ENCODE peak calls at places on chromosome 7, in eight cellular contexts. One of them, this sample, is unnamed.

GRCh38 chr7:24392774-24393173 is 108.8 kb downstream of the NPY start:
- DNase-seq in astrocyte of the cerebellum: no peak
- DNase-seq in mammary epithelial cell: no peak
- DNase-seq in globus pallidus: no peak
- DNase-seq in PC-9: no peak
- DNase-seq in activated CD4-positive, CD25-positive, alpha-beta regulatory T cell: no peak
- DNase-seq in T-cell: no peak
- DNase-seq in fibroblast of mammary gland: no peak
- DNase-seq in this sample: no peak

GRCh38 chr7:150407588-150408392 is 28.7 kb downstream of the ZNF775 start:
- DNase-seq in activated CD4-positive, CD25-positive, alpha-beta regulatory T cell: no peak
- DNase-seq in astrocyte of the cerebellum: no peak
- DNase-seq in PC-9: no peak
- DNase-seq in T-cell: no peak
- DNase-seq in fibroblast of mammary gland: no peak
- DNase-seq in globus pallidus: no peak
- DNase-seq in mammary epithelial cell: no peak
- DNase-seq in this sample: no peak

GRCh38 chr7:5780801-5781496 is 514 bp downstream of the RNF216 start:
- DNase-seq in fibroblast of mammary gland: peak
- DNase-seq in globus pallidus: peak
- DNase-seq in PC-9: no peak
- DNase-seq in activated CD4-positive, CD25-positive, alpha-beta regulatory T cell: peak
- DNase-seq in astrocyte of the cerebellum: no peak
- DNase-seq in mammary epithelial cell: peak
- DNase-seq in T-cell: no peak
- DNase-seq in this sample: peak

GRCh38 chr7:45112648-45113047 is 1.2 kb upstream of the TBRG4 start:
- DNase-seq in T-cell: no peak
- DNase-seq in fibroblast of mammary gland: peak
- DNase-seq in mammary epithelial cell: no peak
- DNase-seq in globus pallidus: no peak
- DNase-seq in activated CD4-positive, CD25-positive, alpha-beta regulatory T cell: no peak
- DNase-seq in PC-9: no peak
- DNase-seq in astrocyte of the cerebellum: no peak
- DNase-seq in this sample: no peak

GRCh38 chr7:82726038-82726800 is 282.6 kb upstream of the CACNA2D1 start:
- DNase-seq in astrocyte of the cerebellum: peak
- DNase-seq in T-cell: no peak
- DNase-seq in activated CD4-positive, CD25-positive, alpha-beta regulatory T cell: no peak
- DNase-seq in mammary epithelial cell: no peak
- DNase-seq in fibroblast of mammary gland: no peak
- DNase-seq in globus pallidus: no peak
- DNase-seq in PC-9: no peak
- DNase-seq in this sample: no peak

GRCh38 chr7:71229699-71230098 is 97.8 kb downstream of the GALNT17 start:
- DNase-seq in activated CD4-positive, CD25-positive, alpha-beta regulatory T cell: no peak
- DNase-seq in PC-9: no peak
- DNase-seq in T-cell: no peak
- DNase-seq in mammary epithelial cell: no peak
- DNase-seq in fibroblast of mammary gland: no peak
- DNase-seq in astrocyte of the cerebellum: no peak
- DNase-seq in globus pallidus: no peak
- DNase-seq in this sample: no peak

GRCh38 chr7:50436133-50436802 is 13.9 kb downstream of the FIGNL1 start:
- DNase-seq in T-cell: no peak
- DNase-seq in mammary epithelial cell: peak
- DNase-seq in astrocyte of the cerebellum: peak
- DNase-seq in PC-9: peak
- DNase-seq in activated CD4-positive, CD25-positive, alpha-beta regulatory T cell: no peak
- DNase-seq in globus pallidus: no peak
- DNase-seq in fibroblast of mammary gland: peak
- DNase-seq in this sample: peak

GRCh38 chr7:47186316-47186715 is 395.6 kb downstream of the TNS3 start:
- DNase-seq in mammary epithelial cell: no peak
- DNase-seq in globus pallidus: peak
- DNase-seq in fibroblast of mammary gland: no peak
- DNase-seq in PC-9: no peak
- DNase-seq in T-cell: no peak
- DNase-seq in astrocyte of the cerebellum: no peak
- DNase-seq in activated CD4-positive, CD25-positive, alpha-beta regulatory T cell: no peak
- DNase-seq in this sample: no peak

GRCh38 chr7:52143219-52143618 is 826.6 kb upstream of the COBL start:
- DNase-seq in activated CD4-positive, CD25-positive, alpha-beta regulatory T cell: no peak
- DNase-seq in astrocyte of the cerebellum: no peak
- DNase-seq in PC-9: no peak
- DNase-seq in T-cell: no peak
- DNase-seq in fibroblast of mammary gland: no peak
- DNase-seq in globus pallidus: no peak
- DNase-seq in mammary epithelial cell: no peak
- DNase-seq in this sample: no peak

GRCh38 chr7:41786943-41787342 is 84.1 kb upstream of the INHBA start:
- DNase-seq in T-cell: no peak
- DNase-seq in globus pallidus: no peak
- DNase-seq in activated CD4-positive, CD25-positive, alpha-beta regulatory T cell: no peak
- DNase-seq in mammary epithelial cell: no peak
- DNase-seq in astrocyte of the cerebellum: no peak
- DNase-seq in PC-9: no peak
- DNase-seq in fibroblast of mammary gland: no peak
- DNase-seq in this sample: no peak

GRCh38 chr7:14144109-14144508 is 154.6 kb upstream of the ETV1 start:
- DNase-seq in mammary epithelial cell: no peak
- DNase-seq in astrocyte of the cerebellum: no peak
- DNase-seq in fibroblast of mammary gland: no peak
- DNase-seq in T-cell: no peak
- DNase-seq in PC-9: no peak
- DNase-seq in globus pallidus: no peak
- DNase-seq in activated CD4-positive, CD25-positive, alpha-beta regulatory T cell: no peak
- DNase-seq in this sample: no peak

GRCh38 chr7:70693300-70693689 is 438.6 kb upstream of the GALNT17 start:
- DNase-seq in mammary epithelial cell: no peak
- DNase-seq in activated CD4-positive, CD25-positive, alpha-beta regulatory T cell: no peak
- DNase-seq in fibroblast of mammary gland: peak
- DNase-seq in astrocyte of the cerebellum: no peak
- DNase-seq in T-cell: no peak
- DNase-seq in globus pallidus: no peak
- DNase-seq in PC-9: no peak
- DNase-seq in this sample: no peak

GRCh38 chr7:8290645-8291308 is 28.8 kb upstream of the ICA1 start:
- DNase-seq in T-cell: no peak
- DNase-seq in mammary epithelial cell: peak
- DNase-seq in PC-9: peak
- DNase-seq in astrocyte of the cerebellum: no peak
- DNase-seq in activated CD4-positive, CD25-positive, alpha-beta regulatory T cell: no peak
- DNase-seq in globus pallidus: no peak
- DNase-seq in fibroblast of mammary gland: no peak
- DNase-seq in this sample: peak

GRCh38 chr7:139817249-139817648 is 11.8 kb upstream of the TBXAS1 start:
- DNase-seq in T-cell: no peak
- DNase-seq in globus pallidus: no peak
- DNase-seq in fibroblast of mammary gland: no peak
- DNase-seq in astrocyte of the cerebellum: no peak
- DNase-seq in activated CD4-positive, CD25-positive, alpha-beta regulatory T cell: no peak
- DNase-seq in PC-9: no peak
- DNase-seq in mammary epithelial cell: no peak
- DNase-seq in this sample: no peak

GRCh38 chr7:77426521-77427051 is 10.4 kb upstream of the GSAP start:
- DNase-seq in globus pallidus: no peak
- DNase-seq in astrocyte of the cerebellum: no peak
- DNase-seq in activated CD4-positive, CD25-positive, alpha-beta regulatory T cell: no peak
- DNase-seq in mammary epithelial cell: no peak
- DNase-seq in PC-9: no peak
- DNase-seq in T-cell: no peak
- DNase-seq in fibroblast of mammary gland: peak
- DNase-seq in this sample: no peak

GRCh38 chr7:130400120-130400572 is 19.9 kb downstream of the CPA1 start:
- DNase-seq in PC-9: no peak
- DNase-seq in globus pallidus: no peak
- DNase-seq in mammary epithelial cell: no peak
- DNase-seq in astrocyte of the cerebellum: no peak
- DNase-seq in T-cell: no peak
- DNase-seq in activated CD4-positive, CD25-positive, alpha-beta regulatory T cell: no peak
- DNase-seq in fibroblast of mammary gland: peak
- DNase-seq in this sample: no peak

GRCh38 chr7:82049442-82049841 is 279.6 kb upstream of the HGF start:
- DNase-seq in mammary epithelial cell: no peak
- DNase-seq in astrocyte of the cerebellum: no peak
- DNase-seq in PC-9: no peak
- DNase-seq in fibroblast of mammary gland: peak
- DNase-seq in activated CD4-positive, CD25-positive, alpha-beta regulatory T cell: no peak
- DNase-seq in T-cell: no peak
- DNase-seq in globus pallidus: peak
- DNase-seq in this sample: no peak

GRCh38 chr7:151342102-151342646 is 562 bp downstream of the NUB1 start:
- DNase-seq in astrocyte of the cerebellum: no peak
- DNase-seq in fibroblast of mammary gland: peak
- DNase-seq in mammary epithelial cell: no peak
- DNase-seq in T-cell: no peak
- DNase-seq in activated CD4-positive, CD25-positive, alpha-beta regulatory T cell: no peak
- DNase-seq in globus pallidus: no peak
- DNase-seq in PC-9: no peak
- DNase-seq in this sample: no peak

GRCh38 chr7:69670701-69671100 is 72.4 kb downstream of the AUTS2 start:
- DNase-seq in activated CD4-positive, CD25-positive, alpha-beta regulatory T cell: no peak
- DNase-seq in globus pallidus: no peak
- DNase-seq in PC-9: no peak
- DNase-seq in fibroblast of mammary gland: peak
- DNase-seq in astrocyte of the cerebellum: peak
- DNase-seq in mammary epithelial cell: no peak
- DNase-seq in T-cell: no peak
- DNase-seq in this sample: no peak

GRCh38 chr7:141359740-141360413 is 191.3 kb upstream of the AGK start:
- DNase-seq in astrocyte of the cerebellum: no peak
- DNase-seq in T-cell: no peak
- DNase-seq in PC-9: no peak
- DNase-seq in globus pallidus: no peak
- DNase-seq in fibroblast of mammary gland: peak
- DNase-seq in mammary epithelial cell: no peak
- DNase-seq in activated CD4-positive, CD25-positive, alpha-beta regulatory T cell: no peak
- DNase-seq in this sample: no peak

GRCh38 chr7:92802398-92802797 is 34.0 kb downstream of the CDK6 start:
- DNase-seq in globus pallidus: no peak
- DNase-seq in astrocyte of the cerebellum: no peak
- DNase-seq in fibroblast of mammary gland: no peak
- DNase-seq in T-cell: no peak
- DNase-seq in PC-9: no peak
- DNase-seq in activated CD4-positive, CD25-positive, alpha-beta regulatory T cell: no peak
- DNase-seq in mammary epithelial cell: no peak
- DNase-seq in this sample: no peak

GRCh38 chr7:156640257-156640948 is at the start of gene RNF32:
- DNase-seq in PC-9: peak
- DNase-seq in globus pallidus: peak
- DNase-seq in mammary epithelial cell: peak
- DNase-seq in fibroblast of mammary gland: peak
- DNase-seq in T-cell: peak
- DNase-seq in activated CD4-positive, CD25-positive, alpha-beta regulatory T cell: peak
- DNase-seq in astrocyte of the cerebellum: peak
- DNase-seq in this sample: peak

GRCh38 chr7:55534262-55534915 is 37.9 kb downstream of the VOPP1 start:
- DNase-seq in astrocyte of the cerebellum: no peak
- DNase-seq in T-cell: peak
- DNase-seq in activated CD4-positive, CD25-positive, alpha-beta regulatory T cell: peak
- DNase-seq in mammary epithelial cell: peak
- DNase-seq in PC-9: peak
- DNase-seq in globus pallidus: peak
- DNase-seq in fibroblast of mammary gland: peak
- DNase-seq in this sample: no peak

GRCh38 chr7:157930926-157931466 is 594.2 kb downstream of the DNAJB6 start:
- DNase-seq in T-cell: no peak
- DNase-seq in fibroblast of mammary gland: no peak
- DNase-seq in activated CD4-positive, CD25-positive, alpha-beta regulatory T cell: no peak
- DNase-seq in PC-9: no peak
- DNase-seq in mammary epithelial cell: no peak
- DNase-seq in globus pallidus: no peak
- DNase-seq in astrocyte of the cerebellum: no peak
- DNase-seq in this sample: no peak

GRCh38 chr7:139851770-139852481 is 22.9 kb downstream of the TBXAS1 start:
- DNase-seq in PC-9: no peak
- DNase-seq in fibroblast of mammary gland: no peak
- DNase-seq in mammary epithelial cell: no peak
- DNase-seq in astrocyte of the cerebellum: no peak
- DNase-seq in activated CD4-positive, CD25-positive, alpha-beta regulatory T cell: no peak
- DNase-seq in T-cell: no peak
- DNase-seq in globus pallidus: no peak
- DNase-seq in this sample: no peak

GRCh38 chr7:98826811-98827231 is 43.0 kb downstream of the TMEM130 start:
- DNase-seq in mammary epithelial cell: no peak
- DNase-seq in fibroblast of mammary gland: no peak
- DNase-seq in globus pallidus: peak
- DNase-seq in activated CD4-positive, CD25-positive, alpha-beta regulatory T cell: no peak
- DNase-seq in astrocyte of the cerebellum: no peak
- DNase-seq in PC-9: no peak
- DNase-seq in T-cell: no peak
- DNase-seq in this sample: no peak

GRCh38 chr7:137956183-137956582 is 45.7 kb downstream of the CREB3L2 start:
- DNase-seq in astrocyte of the cerebellum: no peak
- DNase-seq in fibroblast of mammary gland: no peak
- DNase-seq in globus pallidus: no peak
- DNase-seq in PC-9: no peak
- DNase-seq in T-cell: no peak
- DNase-seq in mammary epithelial cell: no peak
- DNase-seq in activated CD4-positive, CD25-positive, alpha-beta regulatory T cell: no peak
- DNase-seq in this sample: no peak

GRCh38 chr7:37352974-37353948 is 95.4 kb downstream of the ELMO1 start:
- DNase-seq in fibroblast of mammary gland: no peak
- DNase-seq in astrocyte of the cerebellum: no peak
- DNase-seq in PC-9: no peak
- DNase-seq in T-cell: peak
- DNase-seq in activated CD4-positive, CD25-positive, alpha-beta regulatory T cell: peak
- DNase-seq in mammary epithelial cell: no peak
- DNase-seq in globus pallidus: no peak
- DNase-seq in this sample: peak

GRCh38 chr7:37901890-37902524 is 14.6 kb downstream of the SFRP4 start:
- DNase-seq in mammary epithelial cell: peak
- DNase-seq in globus pallidus: no peak
- DNase-seq in PC-9: no peak
- DNase-seq in astrocyte of the cerebellum: peak
- DNase-seq in activated CD4-positive, CD25-positive, alpha-beta regulatory T cell: no peak
- DNase-seq in T-cell: no peak
- DNase-seq in fibroblast of mammary gland: peak
- DNase-seq in this sample: no peak

GRCh38 chr7:41544241-41544640 is 158.6 kb downstream of the INHBA start:
- DNase-seq in PC-9: no peak
- DNase-seq in mammary epithelial cell: no peak
- DNase-seq in astrocyte of the cerebellum: no peak
- DNase-seq in fibroblast of mammary gland: peak
- DNase-seq in T-cell: no peak
- DNase-seq in activated CD4-positive, CD25-positive, alpha-beta regulatory T cell: no peak
- DNase-seq in globus pallidus: no peak
- DNase-seq in this sample: no peak

GRCh38 chr7:90383422-90383821 is 19.8 kb upstream of the CLDN12 start:
- DNase-seq in PC-9: peak
- DNase-seq in T-cell: no peak
- DNase-seq in globus pallidus: no peak
- DNase-seq in mammary epithelial cell: peak
- DNase-seq in activated CD4-positive, CD25-positive, alpha-beta regulatory T cell: no peak
- DNase-seq in fibroblast of mammary gland: peak
- DNase-seq in astrocyte of the cerebellum: no peak
- DNase-seq in this sample: no peak

GRCh38 chr7:135320277-135320676 is 86.6 kb downstream of the STRA8 start:
- DNase-seq in globus pallidus: peak
- DNase-seq in astrocyte of the cerebellum: peak
- DNase-seq in T-cell: no peak
- DNase-seq in fibroblast of mammary gland: peak
- DNase-seq in PC-9: no peak
- DNase-seq in mammary epithelial cell: peak
- DNase-seq in activated CD4-positive, CD25-positive, alpha-beta regulatory T cell: no peak
- DNase-seq in this sample: peak

GRCh38 chr7:99422091-99422624 is 13.4 kb downstream of the BUD31 start:
- DNase-seq in PC-9: no peak
- DNase-seq in globus pallidus: no peak
- DNase-seq in mammary epithelial cell: no peak
- DNase-seq in fibroblast of mammary gland: no peak
- DNase-seq in T-cell: no peak
- DNase-seq in activated CD4-positive, CD25-positive, alpha-beta regulatory T cell: no peak
- DNase-seq in astrocyte of the cerebellum: no peak
- DNase-seq in this sample: no peak

GRCh38 chr7:17939670-17940301 is 508 bp downstream of the SNX13 start:
- DNase-seq in PC-9: peak
- DNase-seq in astrocyte of the cerebellum: no peak
- DNase-seq in activated CD4-positive, CD25-positive, alpha-beta regulatory T cell: peak
- DNase-seq in fibroblast of mammary gland: peak
- DNase-seq in T-cell: peak
- DNase-seq in mammary epithelial cell: peak
- DNase-seq in globus pallidus: no peak
- DNase-seq in this sample: peak